ENCODE peak calls at places on chromosomes 4 and X, in six cellular contexts. Z is AG09309, Y is ascending aorta, H is uterus, O is H1, Q is MM.1S. I is an unnamed sample.

GRCh38 chr4:159016527-159017137 is 86.2 kb upstream of the RAPGEF2 start:
- DNase-seq in Y (no peak), H (no peak), Q (peak; percentile 60), O (no peak), Z (no peak), I (no peak)

GRCh38 chrX:151974336-151975227 is at the start of gene GABRE:
- DNase-seq in Z (no peak), H (peak; percentile 65), Q (peak; percentile 27), O (no peak), Y (no peak), I (no peak)

GRCh38 chr4:91267543-91267942 is 1036.2 kb upstream of the GRID2 start:
- DNase-seq in O (no peak), H (no peak), Y (no peak), Q (no peak), Z (no peak), I (peak; percentile 7)

GRCh38 chr4:31461425-31461824 is 741.3 kb downstream of the PCDH7 start:
- DNase-seq in Z (peak; percentile 8), Q (no peak), O (no peak), Y (no peak), H (no peak), I (peak; percentile 19)

GRCh38 chr4:54063224-54063623 is 1.2 kb downstream of the CHIC2 start:
- DNase-seq in H (no peak), Z (no peak), Y (no peak), O (no peak), Q (no peak), I (no peak)

GRCh38 chrX:43580621-43581020 is 75.5 kb upstream of the MAOA start:
- DNase-seq in O (no peak), Y (no peak), H (no peak), Q (no peak), Z (no peak), I (no peak)

GRCh38 chr4:5705672-5706310 is 2.6 kb downstream of the EVC2 start:
- DNase-seq in Y (no peak), Z (no peak), Q (peak; percentile 39), H (no peak), O (no peak), I (no peak)

GRCh38 chr4:142984871-142985585 is 138.9 kb upstream of the INPP4B start:
- DNase-seq in Y (no peak), H (no peak), Z (no peak), O (peak; percentile 15), Q (no peak), I (no peak)

GRCh38 chrX:18668059-18668458 is 3.8 kb downstream of the RS1 start:
- DNase-seq in H (no peak), Q (no peak), Z (no peak), Y (no peak), O (no peak), I (no peak)

GRCh38 chr4:20493761-20494353 is 206.4 kb upstream of the PACRGL start:
- DNase-seq in O (no peak), Q (no peak), H (no peak), Z (no peak), Y (no peak), I (no peak)

GRCh38 chr4:101835121-101835904 is 44.8 kb downstream of the BANK1 start:
- DNase-seq in Z (peak; percentile 28), Q (no peak), O (no peak), H (no peak), Y (no peak), I (peak; percentile 60)

GRCh38 chrX:82961129-82961528 is 547.0 kb upstream of the POU3F4 start:
- DNase-seq in Y (no peak), O (no peak), Q (peak; percentile 46), Z (no peak), H (no peak), I (no peak)

GRCh38 chrX:69287025-69287540 is 121.8 kb upstream of the PJA1 start:
- DNase-seq in O (no peak), Z (no peak), Y (no peak), H (no peak), Q (no peak), I (no peak)

GRCh38 chrX:69286546-69286906 is 121.3 kb upstream of the PJA1 start:
- DNase-seq in Z (no peak), H (no peak), O (no peak), Q (no peak), Y (no peak), I (no peak)

GRCh38 chrX:69285881-69286545 is 120.8 kb upstream of the PJA1 start:
- DNase-seq in H (peak; percentile 86), Y (no peak), O (no peak), Q (peak; percentile 39), Z (no peak), I (no peak)

GRCh38 chrX:69284491-69284890 is 119.2 kb upstream of the PJA1 start:
- DNase-seq in H (no peak), Y (no peak), Q (no peak), Z (no peak), O (no peak), I (no peak)

DNA sequence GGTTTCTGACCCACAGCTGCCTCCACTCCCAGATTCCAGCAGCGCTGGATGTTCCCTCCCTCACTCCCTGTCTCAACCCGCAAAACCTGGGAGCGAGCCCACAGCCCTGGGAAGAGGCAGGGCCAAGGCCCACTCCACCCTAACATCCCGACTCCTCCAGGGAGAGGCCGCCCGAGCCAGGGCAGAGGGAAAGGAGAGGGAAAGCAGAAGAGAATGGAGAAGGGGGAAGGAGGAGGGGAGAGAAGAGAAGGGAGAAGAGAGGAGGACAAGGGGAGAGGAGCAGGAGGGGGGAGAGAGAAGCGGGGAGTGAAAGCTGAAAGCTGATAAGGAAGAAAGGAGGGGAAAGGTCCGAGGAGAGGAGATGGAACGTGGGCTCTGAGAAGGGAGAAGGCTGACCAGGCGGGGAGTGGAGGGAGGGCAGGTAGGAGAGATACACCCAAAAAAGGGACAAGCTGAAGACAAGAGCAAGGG is 120.2 kb upstream of the PJA1 start:
- DNase-seq in O (no peak), Q (no peak), H (peak; percentile 84), Y (no peak), Z (no peak), I (no peak)
- H3K4me3 ChIP-seq in O (peak overlapping the region; percentile 33), Q (peak overlapping the region; percentile 56), H (peak overlapping the region; percentile 33), Y (peak overlapping the region; percentile 53), Z (peak overlapping the region; percentile 43), I (peak overlapping the region; percentile 40)

GRCh38 chr4:151458148-151458547 is 49.2 kb downstream of the FHIP1A start:
- DNase-seq in Y (no peak), H (no peak), Q (no peak), Z (no peak), O (no peak), I (no peak)

GRCh38 chr4:151459380-151459779 is 50.4 kb downstream of the FHIP1A start:
- DNase-seq in O (no peak), Q (no peak), Z (no peak), Y (no peak), H (no peak), I (no peak)

GRCh38 chr4:151454513-151454912 is 45.5 kb downstream of the FHIP1A start:
- DNase-seq in Z (no peak), H (no peak), Y (no peak), Q (no peak), O (no peak), I (no peak)

GRCh38 chr4:151460434-151460833 is 51.5 kb downstream of the FHIP1A start:
- DNase-seq in Z (no peak), O (no peak), Y (no peak), Q (no peak), H (no peak), I (no peak)

GRCh38 chr4:151455212-151455611 is 46.2 kb downstream of the FHIP1A start:
- DNase-seq in Z (no peak), Q (no peak), Y (no peak), O (no peak), H (no peak), I (no peak)
- TF ChIP-seq CTCF in Z (no peak), Q (no peak), Y (no peak), O (peak; percentile 8), H (no peak), I (no peak)

DNA sequence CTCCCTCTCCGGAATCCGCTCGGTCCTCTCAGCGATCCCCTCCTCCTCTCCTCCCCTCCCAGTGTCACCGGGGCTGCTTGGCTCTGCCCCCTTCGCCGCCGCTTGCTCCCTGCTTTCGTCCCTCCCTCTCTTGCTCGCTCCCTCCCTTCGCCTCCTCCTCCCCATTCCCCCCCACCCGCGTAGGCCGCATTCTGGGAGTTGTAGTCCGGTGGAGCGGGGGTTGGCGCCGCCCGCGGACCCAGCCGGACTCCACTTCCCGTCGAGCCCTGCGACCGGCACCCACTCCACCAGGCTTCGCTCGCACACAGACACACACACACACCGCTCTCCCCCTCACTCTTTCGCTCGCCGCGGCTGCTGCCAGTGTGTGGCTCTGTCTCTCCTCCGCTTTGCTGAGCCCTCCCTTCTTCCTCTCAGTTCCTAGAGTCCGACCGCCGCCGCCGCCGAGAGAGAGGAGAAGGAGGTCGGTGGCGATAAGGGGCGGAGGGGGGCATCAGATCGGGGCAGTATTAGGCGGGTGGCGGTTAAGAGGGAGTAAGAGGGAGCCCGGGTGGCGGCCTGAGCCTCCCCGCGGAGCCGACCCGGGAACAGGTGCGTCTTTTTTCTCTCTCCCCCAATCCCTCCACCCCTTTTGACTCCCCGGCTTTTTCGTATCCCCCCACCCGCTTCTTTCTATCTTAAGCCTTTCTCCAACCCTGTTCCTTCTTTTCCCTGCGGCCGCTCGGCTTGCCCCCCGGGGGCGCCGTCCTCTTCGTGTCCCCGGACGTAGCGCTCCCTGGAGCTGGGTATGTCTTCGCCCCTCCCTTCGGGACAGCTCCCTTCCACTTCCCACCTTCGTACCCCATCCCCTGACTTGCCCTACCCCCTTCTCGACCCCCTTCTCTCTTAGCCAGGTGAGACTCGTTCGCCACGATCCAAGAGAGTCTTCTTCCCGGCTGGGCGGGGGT is at the start of gene BCORL1:
- DNase-seq in Z (peak; percentile 77), Y (peak; percentile 75), H (peak; percentile 90), O (peak; percentile 75), Q (peak; percentile 87), I (peak; percentile 32)
- H3K4me3 ChIP-seq in Z (no peak within 1 kb of the TSS), Y (peak within 1 kb of the TSS; percentile 58), H (no peak within 1 kb of the TSS), O (peak within 1 kb of the TSS; percentile 30), Q (peak within 1 kb of the TSS; percentile 60), I (peak within 1 kb of the TSS; percentile 65)

GRCh38 chrX:77160301-77160700 is 286.9 kb upstream of the FGF16 start:
- DNase-seq in Q (no peak), Z (no peak), H (no peak), O (peak; percentile 7), Y (no peak), I (no peak)
- TF ChIP-seq CTCF in Q (peak; percentile 32), Z (peak; percentile 40), H (no peak), O (peak; percentile 73), Y (peak; percentile 9), I (no peak)

DNA sequence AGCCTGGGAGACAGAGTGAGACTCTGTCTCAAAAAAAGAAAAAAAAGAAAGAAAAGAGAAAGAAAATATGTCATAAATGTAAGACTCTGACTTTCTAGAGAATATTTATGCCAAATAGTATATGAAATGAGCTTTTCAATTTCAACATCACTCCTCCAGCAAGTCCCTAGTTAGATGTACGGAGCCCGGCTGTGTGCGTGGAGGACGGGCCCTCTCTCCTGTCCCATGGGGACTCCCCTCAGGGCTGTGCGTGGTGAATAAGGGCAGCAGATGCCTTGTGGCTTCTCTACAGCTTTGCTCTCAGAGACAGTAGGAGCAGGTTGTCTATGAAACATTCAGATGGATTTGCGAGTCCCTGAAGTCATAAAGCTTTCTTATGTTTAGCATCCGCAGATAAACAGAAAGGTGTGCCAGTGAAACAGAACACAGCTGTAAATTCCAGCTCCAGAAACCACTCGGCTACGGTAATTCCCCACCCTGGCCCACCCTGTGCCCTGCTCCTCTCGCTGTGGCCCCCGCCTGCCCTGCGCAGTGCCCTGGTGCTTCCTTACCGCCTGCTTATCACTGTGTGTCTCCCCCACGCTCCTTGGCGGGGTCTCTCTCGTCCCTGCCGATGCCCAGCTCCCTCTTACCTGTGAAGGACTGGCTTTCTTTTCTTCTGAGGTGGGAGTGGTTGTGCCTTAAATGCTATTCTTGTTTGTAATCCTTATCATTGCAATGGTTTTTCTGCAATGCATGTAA is 13.9 kb upstream of the HGFAC start:
- DNase-seq in Z (no peak), Q (no peak), H (no peak), O (no peak), Y (no peak), I (no peak)
- H3K4me3 ChIP-seq in Z (no peak overlapping the region), Q (no peak overlapping the region), H (no peak overlapping the region), O (no peak overlapping the region), Y (no peak overlapping the region), I (no peak overlapping the region)